ENCODE peak calls at places on chromosomes 7 and 10, in ten cellular contexts. Q is spleen; U is mesothelial cell of epicardium; I is fibroblast of lung; M is cardiac fibroblast; H is CD8-positive, alpha-beta T cell; Z is fibroblast of the aortic adventitia; J is right lobe of liver; N is lower lobe of right lung; C is endothelial cell. L is an unnamed sample.
A peak's percentile ranks its signal among the peaks of the same experiment; 100 is the strongest.

GRCh38 chr7:650339-651031 is 76.0 kb upstream of the DNAAF5 start:
- DNase-seq in Q (no peak), U (no peak), I (no peak), M (no peak), H (no peak), Z (no peak), J (no peak), N (peak; percentile 39), C (no peak), L (no peak)

GRCh38 chr7:81908220-81908619 is 138.4 kb upstream of the HGF start:
- DNase-seq in Q (no peak), U (no peak), I (peak; percentile 31), M (no peak), H (no peak), Z (peak; percentile 18), J (no peak), N (no peak), C (no peak), L (no peak)

GRCh38 chr10:61336831-61337230 is 116.3 kb downstream of the TMEM26 start:
- DNase-seq in Q (no peak), U (no peak), I (no peak), M (no peak), H (no peak), Z (no peak), J (no peak), N (no peak), C (no peak), L (no peak)

GRCh38 chr10:74502963-74503608 is 323.3 kb upstream of the KAT6B start:
- DNase-seq in Q (no peak), U (no peak), I (peak; percentile 85), M (peak; percentile 77), H (no peak), Z (peak; percentile 83), J (no peak), N (no peak), C (no peak), L (no peak)

GRCh38 chr7:39086638-39087360 is 109.1 kb downstream of the POU6F2 start:
- DNase-seq in Q (no peak), U (no peak), I (no peak), M (no peak), H (no peak), Z (no peak), J (no peak), N (no peak), C (no peak), L (no peak)

GRCh38 chr10:96556003-96556402 is 30.8 kb downstream of the TM9SF3 start:
- DNase-seq in Q (no peak), U (no peak), I (peak; percentile 19), M (peak; percentile 20), H (no peak), Z (peak; percentile 11), J (no peak), N (no peak), C (no peak), L (no peak)

GRCh38 chr10:45657033-45657926 is 15.3 kb downstream of the ZFAND4 start:
- DNase-seq in Q (no peak), U (no peak), I (no peak), M (no peak), H (no peak), Z (no peak), J (no peak), N (no peak), C (no peak), L (no peak)

GRCh38 chr10:63671317-63671937 is 150.2 kb downstream of the REEP3 start:
- DNase-seq in Q (no peak), U (no peak), I (peak; percentile 88), M (peak; percentile 44), H (no peak), Z (peak; percentile 82), J (no peak), N (no peak), C (no peak), L (no peak)

DNA sequence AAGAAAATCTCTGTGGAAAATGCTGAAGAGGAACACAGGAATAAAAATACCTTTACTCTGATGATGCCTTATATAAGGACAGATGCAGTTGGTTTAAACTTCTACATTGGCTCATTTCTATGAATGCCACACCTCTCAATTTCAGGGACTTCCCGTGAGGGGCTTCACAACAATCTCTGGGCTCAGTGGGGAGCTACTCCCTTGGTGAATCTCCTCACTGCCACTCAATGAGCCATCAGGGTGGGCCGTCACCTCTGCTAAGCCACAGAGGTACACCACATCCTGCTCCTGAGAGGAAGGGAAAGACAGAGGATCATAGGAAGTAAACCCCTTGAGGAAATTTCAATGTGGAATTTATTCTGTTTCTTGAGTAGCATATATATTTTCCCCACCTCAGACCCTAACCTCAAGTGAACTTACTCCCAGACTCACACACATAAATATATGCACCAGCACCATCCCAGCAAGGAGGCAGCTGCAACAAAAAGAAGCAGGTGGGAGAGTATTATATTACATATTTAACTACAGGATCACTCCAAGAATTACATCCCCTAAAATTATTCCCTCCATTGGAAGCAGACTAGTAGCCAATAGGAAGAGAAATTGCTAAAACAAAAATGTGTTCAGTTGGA is 63.3 kb upstream of the PRSS1 start:
- DNase-seq in Q (no peak), U (no peak), I (no peak), M (no peak), H (peak; percentile 1), Z (no peak), J (no peak), N (no peak), C (no peak), L (no peak)
- TF ChIP-seq CTCF in Q (no peak), U (no peak), I (no peak), M (no peak), H (no peak), Z (no peak), J (no peak), N (no peak), C (no peak), L (no peak)

GRCh38 chr7:107834401-107834800 is 31.4 kb upstream of the SLC26A3 start:
- DNase-seq in Q (no peak), U (no peak), I (no peak), M (no peak), H (no peak), Z (no peak), J (no peak), N (no peak), C (no peak), L (no peak)

GRCh38 chr7:107836237-107837144 is 33.5 kb upstream of the SLC26A3 start:
- DNase-seq in Q (no peak), U (no peak), I (no peak), M (no peak), H (no peak), Z (peak; percentile 2), J (no peak), N (no peak), C (no peak), L (no peak)

GRCh38 chr7:107838816-107839584 is 36.0 kb upstream of the SLC26A3 start:
- DNase-seq in Q (no peak), U (no peak), I (no peak), M (no peak), H (no peak), Z (no peak), J (no peak), N (no peak), C (no peak), L (no peak)

GRCh38 chr7:107837145-107837512 is 34.1 kb upstream of the SLC26A3 start:
- DNase-seq in Q (no peak), U (no peak), I (no peak), M (no peak), H (no peak), Z (no peak), J (no peak), N (no peak), C (no peak), L (no peak)

DNA sequence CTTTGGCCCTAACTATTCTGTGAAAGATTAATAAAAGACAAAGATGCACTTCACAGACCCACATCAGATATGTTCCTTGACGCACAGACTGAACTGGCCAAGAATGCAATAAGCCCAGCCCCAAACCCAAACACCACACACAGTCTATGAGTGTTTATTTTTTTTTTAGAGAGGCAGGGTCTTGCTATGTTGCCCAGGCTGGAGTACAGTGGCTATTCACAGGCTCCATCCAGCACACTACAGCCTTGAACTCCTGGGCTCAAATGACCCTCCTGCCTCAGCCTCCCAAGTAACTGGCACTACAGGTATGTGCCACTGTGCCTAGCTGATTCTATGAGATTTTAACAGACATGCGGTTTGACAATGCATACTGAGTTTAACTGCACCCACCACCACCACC is 35.0 kb upstream of the SLC26A3 start:
- DNase-seq in Q (no peak), U (no peak), I (no peak), M (no peak), H (no peak), Z (no peak), J (no peak), N (no peak), C (no peak), L (no peak)
- TF ChIP-seq CTCF in Q (no peak), U (no peak), I (no peak), M (no peak), H (no peak), Z (no peak), J (no peak), N (no peak), C (no peak), L (no peak)

GRCh38 chr10:29411666-29412335 is 122.9 kb downstream of the LYZL1 start:
- DNase-seq in Q (no peak), U (no peak), I (no peak), M (peak; percentile 19), H (no peak), Z (peak; percentile 10), J (no peak), N (no peak), C (no peak), L (no peak)

GRCh38 chr10:29412452-29413004 is 123.7 kb downstream of the LYZL1 start:
- DNase-seq in Q (no peak), U (no peak), I (peak; percentile 61), M (peak; percentile 35), H (no peak), Z (peak; percentile 62), J (no peak), N (no peak), C (no peak), L (no peak)

GRCh38 chr10:29407280-29407858 is 118.5 kb downstream of the LYZL1 start:
- DNase-seq in Q (no peak), U (no peak), I (no peak), M (no peak), H (no peak), Z (no peak), J (no peak), N (no peak), C (no peak), L (no peak)

GRCh38 chr10:29408847-29409240 is 120.0 kb downstream of the LYZL1 start:
- DNase-seq in Q (no peak), U (no peak), I (no peak), M (no peak), H (no peak), Z (no peak), J (no peak), N (no peak), C (no peak), L (no peak)

GRCh38 chr10:29409241-29410051 is 120.6 kb downstream of the LYZL1 start:
- DNase-seq in Q (peak; percentile 90), U (no peak), I (peak; percentile 72), M (peak; percentile 73), H (peak; percentile 24), Z (peak; percentile 70), J (peak; percentile 81), N (peak; percentile 87), C (no peak), L (no peak)
- TF ChIP-seq CTCF in Q (no peak), U (no peak), I (no peak), M (no peak), H (no peak), Z (no peak), J (no peak), N (peak; percentile 21), C (no peak), L (no peak)

DNA sequence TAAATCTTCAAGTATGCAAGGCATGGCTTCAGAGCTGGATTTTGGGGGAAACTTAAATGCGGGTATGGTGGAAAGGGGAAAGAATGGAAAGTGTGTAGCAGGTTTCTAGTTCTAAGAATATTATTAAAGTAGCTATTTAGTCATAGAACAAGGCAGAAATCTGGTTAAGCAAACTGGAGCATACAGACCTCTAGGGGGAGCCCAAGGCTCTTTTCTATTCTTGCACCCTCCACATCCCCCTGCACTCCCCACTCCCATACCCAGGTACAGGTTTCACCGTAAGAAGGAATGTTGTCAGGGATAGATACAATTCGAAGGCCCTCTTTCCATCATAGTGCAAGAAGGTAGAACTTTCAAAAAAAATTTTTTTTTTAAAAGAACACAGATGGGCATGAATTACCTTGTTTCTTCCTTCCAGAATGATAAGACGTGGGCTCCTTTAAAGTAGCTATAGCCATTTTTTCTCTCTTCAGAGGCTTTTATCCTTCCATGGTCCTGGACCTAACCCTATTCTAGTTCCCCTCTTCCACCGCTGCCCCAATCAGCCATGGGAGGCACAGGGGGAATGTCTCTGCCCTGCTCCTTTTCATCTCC is 41.5 kb upstream of the SMIM30 start:
- DNase-seq in Q (no peak), U (no peak), I (peak; percentile 50), M (peak; percentile 63), H (no peak), Z (peak; percentile 56), J (no peak), N (no peak), C (peak; percentile 26), L (no peak)
- TF ChIP-seq CTCF in Q (no peak), U (peak; percentile 22), I (peak; percentile 85), M (peak; percentile 70), H (peak; percentile 16), Z (peak; percentile 80), J (no peak), N (peak; percentile 44), C (peak; percentile 68), L (peak; percentile 76)